ENCODE peak calls at places on chromosome 1, in five cellular contexts. D, O, B, S and R are unnamed samples.

GRCh38 chr1:64934115-64934880 is 32.1 kb downstream of the JAK1 start:
- DNase-seq in D (peak; percentile 38), O (no peak), B (no peak), S (no peak), R (no peak)

GRCh38 chr1:172220376-172220775 is 200.1 kb upstream of the C1orf105 start:
- DNase-seq in D (no peak), O (no peak), B (no peak), S (no peak), R (no peak)

GRCh38 chr1:232462200-232462599 is 167.7 kb downstream of the SIPA1L2 start:
- DNase-seq in D (peak; percentile 53), O (no peak), B (no peak), S (no peak), R (no peak)

GRCh38 chr1:78419309-78419708 is 71.5 kb upstream of the PTGFR start:
- DNase-seq in D (no peak), O (no peak), B (no peak), S (no peak), R (peak; percentile 77)

GRCh38 chr1:1593834-1594601 is 5.9 kb downstream of the FNDC10 start:
- DNase-seq in D (no peak), O (no peak), B (no peak), S (no peak), R (no peak)

GRCh38 chr1:100622037-100622436 is 84.1 kb downstream of the GPR88 start:
- DNase-seq in D (peak; percentile 97), O (peak; percentile 16), B (peak; percentile 7), S (no peak), R (no peak)

GRCh38 chr1:170067253-170067819 is 7.2 kb downstream of the KIFAP3 start:
- DNase-seq in D (no peak), O (no peak), B (no peak), S (no peak), R (no peak)

GRCh38 chr1:51305371-51305823 is 25.0 kb downstream of the TTC39A start:
- DNase-seq in D (no peak), O (no peak), B (no peak), S (no peak), R (no peak)

GRCh38 chr1:29550119-29550841 is 314.0 kb downstream of the PTPRU start:
- DNase-seq in D (peak; percentile 40), O (peak; percentile 7), B (no peak), S (no peak), R (no peak)

DNA sequence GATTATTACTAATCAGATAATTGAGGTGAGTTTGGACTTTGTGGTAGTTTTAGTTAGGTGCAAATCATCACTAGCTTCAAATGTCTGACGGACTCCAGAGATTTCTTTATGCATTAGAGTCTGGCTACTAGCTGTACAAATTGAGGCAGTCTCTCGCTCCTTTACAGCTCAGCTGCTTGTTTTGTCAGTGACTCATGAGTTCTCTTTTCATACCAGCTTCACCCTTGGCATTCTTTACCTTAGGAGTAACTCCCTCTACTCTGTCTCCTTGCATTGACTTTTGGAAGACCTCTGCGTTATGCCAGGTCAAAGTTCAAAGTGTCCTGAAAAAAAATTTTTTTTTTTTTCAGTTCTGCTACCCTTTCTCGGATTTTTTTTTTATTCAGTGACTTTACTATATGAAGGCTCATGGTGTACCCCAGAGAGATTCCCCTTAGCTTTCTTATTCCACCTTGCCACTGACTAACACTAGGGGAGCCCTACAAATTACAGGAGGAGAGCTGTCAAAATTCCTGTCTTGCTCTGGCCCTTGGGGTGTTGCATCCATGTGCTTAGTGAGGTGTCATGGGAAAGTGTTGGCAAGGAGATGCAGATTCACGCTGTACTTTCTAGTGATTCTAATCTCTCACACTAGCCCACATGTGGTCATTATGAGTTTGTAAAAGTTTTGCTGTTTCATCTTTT is 576.6 kb downstream of the ADGRL2 start:
- DNase-seq in D (peak; percentile 60), O (peak; percentile 29), B (no peak), S (no peak), R (no peak)
- TF ChIP-seq CTCF in D (peak; percentile 29), O (peak; percentile 43), B (peak; percentile 36), S (no peak), R (no peak)

GRCh38 chr1:18886003-18886335 is 16.4 kb downstream of the ALDH4A1 start:
- DNase-seq in D (no peak), O (no peak), B (no peak), S (no peak), R (no peak)

GRCh38 chr1:18895317-18895716 is 7.0 kb downstream of the ALDH4A1 start:
- DNase-seq in D (no peak), O (no peak), B (no peak), S (peak; percentile 50), R (no peak)

GRCh38 chr1:18893120-18893519 is 9.2 kb downstream of the ALDH4A1 start:
- DNase-seq in D (no peak), O (no peak), B (no peak), S (no peak), R (no peak)

GRCh38 chr1:18885311-18886002 is 16.9 kb downstream of the ALDH4A1 start:
- DNase-seq in D (no peak), O (no peak), B (no peak), S (no peak), R (no peak)

DNA sequence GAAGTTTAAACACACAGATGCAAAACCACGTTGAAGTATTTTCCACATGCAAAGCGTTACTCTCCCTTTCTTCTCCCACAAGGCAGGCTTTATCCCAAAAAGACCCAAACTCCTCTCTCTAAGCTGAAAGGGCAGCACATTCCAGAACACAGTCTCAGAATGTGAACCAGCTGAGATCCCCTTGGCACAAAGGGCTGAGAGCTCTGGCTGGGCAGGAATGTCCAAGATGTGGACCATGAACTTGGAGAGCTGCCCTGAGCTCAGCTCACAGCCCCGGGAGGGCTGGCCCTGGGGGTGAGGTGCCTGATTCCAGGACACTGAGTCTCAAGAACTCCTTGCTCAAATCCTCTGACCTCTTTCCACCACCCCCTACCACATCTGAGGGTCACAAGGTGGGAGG is 11.7 kb downstream of the ALDH4A1 start:
- DNase-seq in D (no peak), O (no peak), B (no peak), S (no peak), R (no peak)
- TF ChIP-seq EZH2phosphoT487 in D (no peak), O (no peak), B (no peak), S (no peak), R (no peak)

GRCh38 chr1:77342745-77343144 is 60.9 kb downstream of the AK5 start:
- DNase-seq in D (peak; percentile 81), O (no peak), B (no peak), S (no peak), R (no peak)

GRCh38 chr1:77347646-77348045 is 65.8 kb downstream of the AK5 start:
- DNase-seq in D (peak; percentile 86), O (peak; percentile 21), B (no peak), S (no peak), R (no peak)

GRCh38 chr1:77349275-77349674 is 67.5 kb downstream of the AK5 start:
- DNase-seq in D (no peak), O (no peak), B (no peak), S (no peak), R (no peak)

GRCh38 chr1:77350012-77350411 is 68.2 kb downstream of the AK5 start:
- DNase-seq in D (no peak), O (no peak), B (no peak), S (no peak), R (no peak)

GRCh38 chr1:77348561-77348960 is 66.7 kb downstream of the AK5 start:
- DNase-seq in D (no peak), O (no peak), B (no peak), S (no peak), R (no peak)
- H3F3A ChIP-seq in D (no peaks in the 10 kb centered on the region), O (no peaks in the 10 kb centered on the region), B (no peaks in the 10 kb centered on the region), S (peaks cover 3% of the 10 kb centered on the region), R (no peaks in the 10 kb centered on the region)

DNA sequence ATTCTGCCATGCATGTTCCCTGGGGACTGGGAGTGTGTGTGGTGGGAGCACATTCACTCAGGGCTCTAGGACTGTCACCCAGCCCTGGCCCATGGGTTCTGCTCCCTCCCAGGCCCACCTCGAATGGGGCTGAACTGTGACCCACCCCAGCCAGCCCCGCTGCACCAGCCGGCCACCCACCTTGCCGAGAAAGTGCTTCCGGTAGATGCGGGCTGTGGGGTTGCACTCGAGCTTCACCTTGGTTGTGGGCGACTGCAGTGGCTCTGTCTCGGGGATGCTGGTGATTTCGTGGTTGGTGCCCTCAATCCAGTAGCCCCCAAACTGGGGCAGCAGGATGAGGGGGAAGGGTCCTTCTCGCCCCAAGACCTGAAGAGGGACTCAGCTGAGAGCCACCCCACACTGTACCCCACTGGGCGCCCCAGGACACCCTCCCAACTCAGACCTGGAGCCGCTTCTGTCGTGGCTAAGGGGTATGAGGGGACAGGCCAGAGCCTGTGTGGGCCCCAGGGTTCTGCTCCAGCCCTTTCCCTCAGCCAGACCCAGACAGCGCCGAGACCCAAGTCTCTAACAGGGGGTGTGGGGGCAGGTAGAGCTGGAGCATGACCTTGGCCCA is 51.9 kb downstream of the RAP1GAP start:
- DNase-seq in D (no peak), O (no peak), B (no peak), S (no peak), R (no peak)
- TF ChIP-seq CTCF in D (no peak), O (no peak), B (no peak), S (no peak), R (no peak)

GRCh38 chr1:66300986-66301451 is 232.9 kb upstream of the SGIP1 start:
- DNase-seq in D (peak; percentile 19), O (no peak), B (no peak), S (no peak), R (peak; percentile 82)
- TF ChIP-seq EZH2phosphoT487 in D (no peak), O (no peak), B (no peak), S (no peak), R (no peak)

GRCh38 chr1:8394456-8395321 is 76.8 kb downstream of the SLC45A1 start:
- DNase-seq in D (peak; percentile 93), O (no peak), B (no peak), S (no peak), R (no peak)
- H3F3A ChIP-seq in D (peaks cover 12% of the 10 kb centered on the region), O (no peaks in the 10 kb centered on the region), B (peaks cover 32% of the 10 kb centered on the region), S (peaks cover 46% of the 10 kb centered on the region), R (peaks cover 30% of the 10 kb centered on the region)

DNA sequence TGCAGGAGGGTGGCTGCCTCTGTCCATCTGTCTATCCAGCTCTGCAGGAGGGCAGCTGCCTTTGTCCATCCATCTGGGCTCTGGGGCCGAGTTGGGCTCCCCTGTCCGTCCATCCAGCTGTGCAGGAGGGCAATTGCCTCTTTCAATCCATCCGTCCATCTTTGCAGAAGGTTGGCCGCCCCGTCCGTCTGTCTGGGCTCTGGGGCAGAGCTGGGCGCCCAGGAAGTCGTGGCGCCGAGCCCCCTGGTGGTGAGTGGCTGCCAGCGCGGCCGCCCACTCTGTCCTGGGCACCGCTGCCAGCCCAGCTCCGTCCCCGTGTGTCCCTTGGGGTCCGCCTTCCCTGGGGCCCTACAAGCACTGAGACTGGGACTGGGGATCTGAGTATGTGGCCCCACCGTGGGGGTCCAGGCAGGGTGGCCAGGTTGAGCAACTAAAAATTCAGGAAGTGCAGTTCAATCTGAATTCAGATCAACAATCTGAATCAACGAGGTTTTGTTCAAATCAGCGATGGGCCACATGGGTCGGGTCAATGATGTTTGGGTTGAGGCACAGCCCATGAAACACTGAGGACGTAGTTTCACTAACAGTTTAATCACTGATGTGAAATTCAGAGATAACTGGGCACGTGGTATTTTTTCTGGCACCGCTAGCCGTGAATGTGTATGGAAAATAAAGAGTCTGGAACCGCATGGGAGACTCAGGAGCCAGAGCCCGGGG is 99.1 kb upstream of the ACTRT2 start:
- DNase-seq in D (peak; percentile 43), O (peak; percentile 38), B (no peak), S (peak; percentile 63), R (no peak)
- TF ChIP-seq CTCF in D (peak; percentile 92), O (peak; percentile 60), B (peak; percentile 15), S (peak; percentile 48), R (peak; percentile 43)

GRCh38 chr1:119946724-119947123 is 50.4 kb upstream of the ADAM30 start:
- DNase-seq in D (no peak), O (no peak), B (no peak), S (no peak), R (no peak)
- TF ChIP-seq EZH2phosphoT487 in D (no peak), O (no peak), B (no peak), S (no peak), R (no peak)

GRCh38 chr1:225418059-225418458 is 9.8 kb downstream of the LBR start:
- DNase-seq in D (no peak), O (no peak), B (no peak), S (no peak), R (no peak)
- H3F3A ChIP-seq in D (no peaks in the 10 kb centered on the region), O (no peaks in the 10 kb centered on the region), B (peaks cover 4% of the 10 kb centered on the region), S (peaks cover 7% of the 10 kb centered on the region), R (no peaks in the 10 kb centered on the region)